ENCODE peak calls at places on chromosomes 12 and 14, in four cellular contexts. Z, F, J and O are unnamed samples.
A peak's percentile ranks its signal among the peaks of the same experiment; 100 is the strongest.

GRCh38 chr14:23078692-23079116 is 16.2 kb downstream of the ACIN1 start:
- DNase-seq in Z (peak; percentile 98), J (no peak), F (no peak), O (no peak)

GRCh38 chr12:105834496-105834895 is 304.3 kb downstream of the NUAK1 start:
- DNase-seq in F (no peak), Z (no peak), J (no peak), O (no peak)

GRCh38 chr12:29309320-29309902 is 71.6 kb downstream of the ERGIC2 start:
- DNase-seq in F (no peak), Z (peak; percentile 60), J (no peak), O (no peak)

GRCh38 chr12:49358548-49359141 is 8.6 kb upstream of the SPATS2 start:
- DNase-seq in F (no peak), J (no peak), Z (peak; percentile 84), O (no peak)

GRCh38 chr12:11807453-11807852 is 158.0 kb downstream of the ETV6 start:
- DNase-seq in J (no peak), Z (no peak), F (no peak), O (no peak)

GRCh38 chr12:117025481-117026151 is 73.6 kb downstream of the TESC start:
- DNase-seq in F (peak; percentile 66), Z (peak; percentile 71), J (no peak), O (no peak)

GRCh38 chr12:67651380-67651695 is 2.8 kb downstream of the DYRK2 start:
- DNase-seq in Z (peak; percentile 77), F (no peak), J (no peak), O (no peak)

GRCh38 chr14:60133487-60133886 is 31.7 kb downstream of the DHRS7 start:
- DNase-seq in F (no peak), Z (no peak), J (no peak), O (no peak)

GRCh38 chr12:57148469-57149308 is 1.3 kb upstream of the LRP1-AS start:
- DNase-seq in J (no peak), F (no peak), Z (peak; percentile 73), O (no peak)

GRCh38 chr12:10031771-10032175 is 1.3 kb downstream of the CLEC9A start:
- DNase-seq in F (no peak), Z (peak; percentile 79), J (no peak), O (no peak)

GRCh38 chr12:53479314-53479713 is 19.9 kb downstream of the MAP3K12 start:
- DNase-seq in F (no peak), Z (no peak), J (no peak), O (no peak)

GRCh38 chr12:55057466-55057865 is 37.7 kb downstream of the NEUROD4 start:
- DNase-seq in J (no peak), F (no peak), Z (no peak), O (no peak)

GRCh38 chr14:71289536-71289935 is 382.3 kb downstream of the PCNX1 start:
- DNase-seq in J (no peak), Z (no peak), F (no peak), O (no peak)

GRCh38 chr14:91361236-91361811 is 56.3 kb downstream of the CCDC88C start:
- DNase-seq in F (no peak), J (no peak), Z (peak; percentile 51), O (no peak)

GRCh38 chr12:49294086-49294803 is 702 bp upstream of the PRPH start:
- DNase-seq in J (no peak), Z (no peak), F (no peak), O (no peak)

GRCh38 chr14:20680843-20681347 is 3.5 kb upstream of the RNASE4 start:
- DNase-seq in F (no peak), J (no peak), Z (peak; percentile 91), O (peak; percentile 17)

GRCh38 chr14:59271734-59272133 is 83.3 kb downstream of the DAAM1 start:
- DNase-seq in Z (no peak), J (no peak), F (no peak), O (no peak)

GRCh38 chr12:67519824-67520433 is 128.6 kb upstream of the DYRK2 start:
- DNase-seq in Z (no peak), J (no peak), F (no peak), O (no peak)

GRCh38 chr14:51616724-51617409 is 34.8 kb upstream of the FRMD6 start:
- DNase-seq in Z (peak; percentile 87), F (no peak), J (no peak), O (no peak)

GRCh38 chr12:94304566-94305061 is 155.1 kb downstream of the CEP83 start:
- DNase-seq in Z (peak; percentile 85), F (no peak), J (no peak), O (no peak)

GRCh38 chr12:19957578-19957977 is 410.8 kb upstream of the PDE3A start:
- DNase-seq in Z (no peak), J (no peak), F (no peak), O (no peak)

GRCh38 chr12:110733857-110734373 is 8.8 kb downstream of the PPP1CC start:
- DNase-seq in Z (no peak), J (no peak), F (no peak), O (no peak)

GRCh38 chr12:72738811-72739210 is 466.6 kb downstream of the TRHDE start:
- DNase-seq in Z (no peak), F (no peak), J (no peak), O (no peak)

GRCh38 chr12:32903763-32904162 is 7.2 kb upstream of the PKP2 start:
- DNase-seq in F (no peak), Z (no peak), J (no peak), O (no peak)

GRCh38 chr14:97106609-97107008 is 309.4 kb downstream of the VRK1 start:
- DNase-seq in F (no peak), J (no peak), Z (no peak), O (no peak)

GRCh38 chr14:76958020-76958965 is 70.2 kb downstream of the IRF2BPL start:
- DNase-seq in Z (no peak), J (no peak), F (no peak), O (no peak)

GRCh38 chr12:97300921-97301320 is 161.7 kb upstream of the RMST start:
- DNase-seq in J (no peak), F (no peak), Z (no peak), O (no peak)

GRCh38 chr12:47991592-47991991 is 12.7 kb downstream of the COL2A1 start:
- DNase-seq in F (no peak), J (no peak), Z (no peak), O (no peak)

GRCh38 chr14:87868920-87869319 is 124.1 kb downstream of the GALC start:
- DNase-seq in Z (no peak), J (no peak), F (no peak), O (no peak)

GRCh38 chr12:116933101-116933500 is 22.4 kb downstream of the FBXW8 start:
- DNase-seq in J (no peak), F (no peak), Z (no peak), O (no peak)